ENCODE peak calls at places on chromosomes 3 and 15, in eight cellular contexts. M is CD8-positive, alpha-beta T cell; F is stomach; A is pulmonary artery endothelial cell; R is NCI-H524 treated with DMSO at 0.1 percent for 48 hours; L is endothelial cell; V is NAMALWA; U is NCI-H69. K is an unnamed sample.

GRCh38 chr15:33310481-33311311 is at the start of gene RYR3:
- DNase-seq in M (no peak), F (no peak), A (no peak), R (no peak), L (peak; percentile 50), V (no peak), U (peak; percentile 79), K (no peak)

GRCh38 chr15:57626713-57627440 is 35.2 kb downstream of the MYZAP start:
- DNase-seq in M (no peak), F (no peak), A (no peak), R (no peak), L (no peak), V (no peak), U (peak; percentile 49), K (no peak)

GRCh38 chr3:140922634-140923033 is 19.0 kb upstream of the SLC25A36 start:
- DNase-seq in M (no peak), F (no peak), A (no peak), R (peak; percentile 9), L (no peak), V (peak; percentile 50), U (peak; percentile 18), K (no peak)

GRCh38 chr3:40550168-40550567 is 25.4 kb downstream of the ZNF621 start:
- DNase-seq in M (no peak), F (no peak), A (no peak), R (no peak), L (no peak), V (no peak), U (no peak), K (no peak)

GRCh38 chr15:84947947-84948830 is 33.5 kb upstream of the PDE8A start:
- DNase-seq in M (no peak), F (no peak), A (peak; percentile 48), R (no peak), L (no peak), V (no peak), U (no peak), K (no peak)

GRCh38 chr3:8962226-8962861 is 928 bp downstream of the RAD18 start:
- DNase-seq in M (no peak), F (no peak), A (no peak), R (no peak), L (no peak), V (peak; percentile 37), U (no peak), K (no peak)

GRCh38 chr3:107110596-107111305 is 266.5 kb upstream of the CCDC54 start:
- DNase-seq in M (no peak), F (no peak), A (no peak), R (no peak), L (no peak), V (no peak), U (no peak), K (no peak)

GRCh38 chr3:48601622-48601994 is 6.5 kb upstream of the COL7A1 start:
- DNase-seq in M (no peak), F (no peak), A (no peak), R (no peak), L (no peak), V (no peak), U (no peak), K (no peak)

GRCh38 chr3:134194247-134194646 is 56.4 kb downstream of the RYK start:
- DNase-seq in M (no peak), F (no peak), A (no peak), R (no peak), L (no peak), V (no peak), U (no peak), K (no peak)

GRCh38 chr3:154926721-154927120 is 153.4 kb upstream of the MME start:
- DNase-seq in M (no peak), F (no peak), A (no peak), R (no peak), L (no peak), V (no peak), U (no peak), K (no peak)

GRCh38 chr3:138351916-138352555 is 3.7 kb downstream of the MRAS start:
- DNase-seq in M (no peak), F (no peak), A (no peak), R (no peak), L (no peak), V (no peak), U (no peak), K (no peak)

K was measured in SK-N-MC.